ENCODE peak calls at places on chromosomes 3 and 15, in five cellular contexts. S, R, D, M and Q are unnamed samples.

GRCh38 chr15:88264622-88265021 is 8.1 kb upstream of the NTRK3 start:
- DNase-seq in M (no peak), D (no peak), S (no peak), R (no peak), Q (no peak)

GRCh38 chr15:64137226-64137833 is 14.2 kb upstream of the SNX22 start:
- DNase-seq in M (no peak), R (no peak), D (no peak), S (no peak), Q (no peak)

GRCh38 chr3:72625616-72626337 is 222.5 kb downstream of the SHQ1 start:
- DNase-seq in S (no peak), M (peak), D (no peak), R (no peak), Q (peak)

GRCh38 chr15:22951031-22951380 is 29.2 kb downstream of the CYFIP1 start:
- DNase-seq in R (no peak), D (no peak), S (no peak), M (no peak), Q (no peak)

GRCh38 chr15:65421360-65422215 is 1.2 kb downstream of the IGDCC4 start:
- DNase-seq in R (peak), M (peak), D (no peak), S (peak), Q (peak)

GRCh38 chr3:71121429-71122167 is 461.9 kb downstream of the FOXP1 start:
- DNase-seq in D (no peak), R (no peak), S (no peak), M (no peak), Q (no peak)

GRCh38 chr15:90264649-90265048 is 823 bp upstream of the NGRN start:
- DNase-seq in D (no peak), R (no peak), S (no peak), M (no peak), Q (no peak)

GRCh38 chr3:37969601-37970100 is 20.9 kb upstream of the VILL start:
- DNase-seq in R (peak), S (no peak), D (no peak), M (no peak), Q (no peak)

GRCh38 chr3:19946832-19947548 is at the start of gene RAB5A:
- DNase-seq in S (peak), R (peak), M (peak), D (peak), Q (peak)
- H3K14ac ChIP-seq in S (peak), R (peak), M (peak), D (no peak), Q (peak)

DNA sequence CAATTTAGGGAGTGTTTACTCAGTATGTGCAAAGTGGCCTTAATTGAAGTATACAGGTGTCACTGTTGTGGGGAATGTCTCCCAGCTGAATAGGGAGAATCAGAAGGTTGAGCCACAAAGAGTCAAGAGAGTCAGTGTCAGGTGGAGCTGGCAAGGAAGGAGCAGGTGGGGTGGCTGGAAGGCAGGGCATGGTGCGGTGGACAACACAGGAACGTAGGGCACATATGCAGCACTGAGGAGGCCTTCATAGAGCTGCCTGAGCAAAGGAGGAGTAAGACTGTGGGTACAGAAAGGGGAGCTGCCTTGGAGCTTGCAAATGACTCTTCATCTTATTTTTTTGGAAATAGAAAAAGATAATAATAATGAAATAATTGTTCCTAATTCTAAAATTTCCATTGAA is 20.0 kb downstream of the ARHGEF3 start:
- DNase-seq in M (no peak), D (no peak), S (no peak), R (no peak), Q (no peak)
- H2BK5ac ChIP-seq in M (no peak), D (no peak), S (no peak), R (no peak), Q (no peak)

GRCh38 chr15:40951764-40952163 is 1.5 kb upstream of the CHAC1 start:
- DNase-seq in R (no peak), S (no peak), M (no peak), D (no peak), Q (no peak)
- H2AK5ac ChIP-seq in R (no peak), S (no peak), M (no peak), D (no peak), Q (no peak)

GRCh38 chr3:187744169-187745151 is 808 bp downstream of the BCL6 start:
- DNase-seq in S (no peak), M (peak), D (no peak), R (no peak), Q (no peak)
- H3K14ac ChIP-seq in S (peak), M (peak), D (no peak), R (peak), Q (peak)

GRCh38 chr3:141659821-141660597 is 78.1 kb upstream of the RNF7 start:
- DNase-seq in M (peak), D (no peak), R (peak), S (peak), Q (peak)
- H2BK5ac ChIP-seq in M (no peak), D (no peak), R (no peak), S (no peak), Q (no peak)

DNA sequence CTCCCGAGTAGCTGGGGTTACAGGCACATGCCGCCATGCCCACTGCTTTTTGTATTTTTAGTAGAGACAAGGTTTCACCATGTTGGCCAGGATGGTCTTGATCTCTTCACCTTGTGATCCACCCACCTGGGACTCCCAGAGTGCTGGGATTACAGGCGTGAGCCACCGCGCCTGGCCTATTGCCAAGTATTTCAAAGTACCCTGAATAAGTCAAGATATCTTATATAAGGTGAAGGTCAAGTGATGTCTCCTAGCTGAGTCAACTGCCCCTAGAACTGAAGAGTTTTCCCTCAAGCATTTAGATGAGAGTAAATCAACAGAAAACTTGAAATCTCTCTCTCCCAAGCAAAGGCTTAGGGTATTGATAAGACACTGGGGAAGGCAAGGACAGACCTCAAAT is 63.9 kb downstream of the RPL22L1 start:
- DNase-seq in R (no peak), D (no peak), S (no peak), M (no peak), Q (no peak)
- H2AK5ac ChIP-seq in R (no peak), D (no peak), S (no peak), M (peak), Q (no peak)

GRCh38 chr3:134249935-134250716 is 533 bp downstream of the RYK start:
- DNase-seq in S (peak), M (peak), D (no peak), R (peak), Q (peak)
- H3K14ac ChIP-seq in S (peak), M (peak), D (no peak), R (peak), Q (peak)

GRCh38 chr3:194421-194820 is 2.1 kb upstream of the CHL1 start:
- DNase-seq in R (no peak), M (no peak), D (no peak), S (no peak), Q (no peak)
- H2BK5ac ChIP-seq in R (no peak), M (no peak), D (no peak), S (no peak), Q (no peak)

GRCh38 chr3:111732248-111732879 is 126.7 kb upstream of the PHLDB2 start:
- DNase-seq in R (no peak), M (no peak), S (no peak), D (no peak), Q (no peak)
- H2AK5ac ChIP-seq in R (no peak), M (peak), S (no peak), D (no peak), Q (no peak)

GRCh38 chr15:49330166-49330565 is 92.9 kb upstream of the FGF7 start:
- DNase-seq in M (peak), R (no peak), S (no peak), D (no peak), Q (no peak)

GRCh38 chr15:49327927-49328326 is 95.1 kb upstream of the FGF7 start:
- DNase-seq in M (no peak), R (no peak), S (no peak), D (no peak), Q (no peak)

GRCh38 chr15:49328941-49329340 is 94.1 kb upstream of the FGF7 start:
- DNase-seq in S (no peak), M (no peak), D (peak), R (no peak), Q (no peak)

DNA sequence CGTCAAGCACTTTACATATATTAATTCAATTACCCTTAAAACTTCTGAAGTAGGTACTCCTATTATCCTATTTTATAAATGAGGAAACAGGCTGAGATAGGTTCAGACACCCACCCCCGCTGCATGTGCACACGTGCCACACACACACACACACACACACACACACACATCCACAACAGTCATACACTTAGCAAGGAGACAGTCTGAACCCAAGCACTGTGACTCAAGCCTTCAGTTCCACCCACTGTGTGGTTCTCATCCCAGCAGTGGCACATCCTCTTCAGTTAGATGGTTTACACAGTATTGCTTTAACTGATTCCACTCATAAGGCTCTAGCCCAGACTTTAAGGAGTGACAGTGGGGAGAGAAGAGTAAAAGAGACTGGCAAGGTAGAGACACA is 91.1 kb upstream of the FGF7 start:
- DNase-seq in R (no peak), D (no peak), S (no peak), M (peak), Q (no peak)
- H3K14ac ChIP-seq in R (no peak), D (no peak), S (no peak), M (peak), Q (no peak)